ENCODE peak calls at places on chromosomes 2 and 18, in nine cellular contexts. A, W, J, B, L, I, P, Y and Z are unnamed samples.

GRCh38 chr2:45267062-45267702 is 257.9 kb upstream of the SIX2 start:
- DNase-seq in J (no peak), P (no peak), I (no peak), L (no peak), A (no peak), W (no peak), Y (no peak), B (no peak), Z (no peak)

GRCh38 chr2:20609349-20609994 is 41.4 kb downstream of the HS1BP3 start:
- DNase-seq in W (no peak), A (peak; percentile 57), I (peak; percentile 72), B (no peak), P (no peak), L (no peak), J (no peak), Y (no peak), Z (no peak)

GRCh38 chr18:10213526-10213925 is 240.9 kb upstream of the APCDD1 start:
- DNase-seq in I (no peak), Y (no peak), A (peak; percentile 77), W (no peak), P (no peak), B (peak; percentile 34), L (no peak), J (no peak), Z (peak; percentile 38)

GRCh38 chr2:203225423-203226039 is 13.3 kb upstream of the CYP20A1 start:
- DNase-seq in L (peak; percentile 23), I (no peak), A (peak; percentile 37), J (peak; percentile 29), W (no peak), P (peak; percentile 32), B (peak; percentile 34), Y (no peak), Z (peak; percentile 9)

GRCh38 chr2:177201919-177202346 is 10.7 kb upstream of the HNRNPA3 start:
- DNase-seq in Y (no peak), I (no peak), W (no peak), P (no peak), A (no peak), J (no peak), B (no peak), L (no peak), Z (no peak)

GRCh38 chr2:148664229-148664628 is 19.7 kb downstream of the EPC2 start:
- DNase-seq in Y (no peak), A (no peak), W (no peak), L (no peak), I (no peak), P (no peak), B (no peak), J (no peak), Z (no peak)

GRCh38 chr2:172082944-172083718 is 2.2 kb upstream of the DLX1 start:
- DNase-seq in Y (no peak), P (no peak), I (no peak), L (peak; percentile 42), W (no peak), J (peak; percentile 11), A (no peak), B (no peak), Z (no peak)

GRCh38 chr2:180618570-180618969 is 361.8 kb upstream of the UBE2E3 start:
- DNase-seq in J (no peak), P (no peak), Y (no peak), B (no peak), L (no peak), I (peak; percentile 55), W (no peak), A (peak; percentile 31), Z (no peak)

GRCh38 chr18:59455728-59456276 is 96.7 kb upstream of the LMAN1 start:
- DNase-seq in L (no peak), W (no peak), P (no peak), Y (no peak), J (no peak), A (peak; percentile 55), B (peak; percentile 18), I (no peak), Z (no peak)

GRCh38 chr2:37418956-37419355 is 74.5 kb downstream of the QPCT start:
- DNase-seq in P (no peak), I (no peak), W (no peak), A (no peak), J (no peak), Y (no peak), B (no peak), L (no peak), Z (no peak)

GRCh38 chr2:142834003-142834402 is 43.5 kb upstream of the KYNU start:
- DNase-seq in I (peak; percentile 67), L (no peak), P (no peak), B (no peak), J (no peak), A (no peak), W (no peak), Y (no peak), Z (no peak)

GRCh38 chr2:237290249-237290648 is 123.7 kb downstream of the COL6A3 start:
- DNase-seq in J (no peak), Y (no peak), W (no peak), A (no peak), B (no peak), L (no peak), I (no peak), P (no peak), Z (no peak)

GRCh38 chr2:132448331-132448730 is 31.7 kb downstream of the GPR39 start:
- DNase-seq in W (no peak), P (no peak), I (no peak), B (peak; percentile 92), Y (no peak), A (no peak), J (no peak), L (no peak), Z (no peak)

GRCh38 chr2:113406114-113406513 is 31.4 kb upstream of the ZNG1B start:
- DNase-seq in I (no peak), J (no peak), A (no peak), Y (no peak), L (no peak), W (no peak), B (peak; percentile 29), P (no peak), Z (peak; percentile 32)

GRCh38 chr2:102114851-102115497 is 27.6 kb upstream of the IL1R1 start:
- DNase-seq in I (no peak), L (no peak), Y (no peak), W (no peak), P (no peak), A (no peak), B (no peak), J (no peak), Z (no peak)

GRCh38 chr2:68909793-68910674 is 38.8 kb upstream of the BMP10 start:
- DNase-seq in L (peak; percentile 41), P (peak; percentile 72), J (peak; percentile 54), A (peak; percentile 88), W (peak; percentile 69), Y (peak; percentile 68), B (peak; percentile 78), I (peak; percentile 77), Z (peak; percentile 67)

GRCh38 chr2:133109772-133110171 is 439.8 kb upstream of the LYPD1 start:
- DNase-seq in W (no peak), J (no peak), I (peak; percentile 24), P (no peak), A (peak; percentile 75), B (no peak), Y (no peak), L (no peak), Z (no peak)

GRCh38 chr2:209368924-209369323 is 54.9 kb upstream of the MAP2 start:
- DNase-seq in I (peak; percentile 97), J (no peak), L (no peak), B (peak; percentile 60), A (no peak), W (no peak), P (no peak), Y (no peak), Z (no peak)

GRCh38 chr18:79749251-79750191 is 48.2 kb upstream of the KCNG2 start:
- DNase-seq in P (no peak), A (no peak), L (no peak), I (no peak), J (no peak), B (no peak), Y (no peak), W (no peak), Z (no peak)

GRCh38 chr2:239101807-239102206 is 253.9 kb downstream of the TWIST2 start:
- DNase-seq in A (no peak), W (no peak), L (no peak), J (no peak), I (no peak), Y (no peak), P (no peak), B (no peak), Z (no peak)

GRCh38 chr18:73462092-73462491 is 594.3 kb upstream of the NETO1 start:
- DNase-seq in B (no peak), L (no peak), A (peak; percentile 59), P (no peak), Y (no peak), J (no peak), I (peak; percentile 91), W (no peak), Z (no peak)

GRCh38 chr2:164840930-164841718 is 499 bp downstream of the COBLL1 start:
- DNase-seq in J (no peak), A (peak; percentile 90), P (no peak), B (peak; percentile 93), I (peak; percentile 75), W (peak; percentile 71), L (peak; percentile 13), Y (peak; percentile 58), Z (peak; percentile 77)

GRCh38 chr2:73307720-73308119 is 14.4 kb upstream of the EGR4 start:
- DNase-seq in L (no peak), I (no peak), Y (peak; percentile 22), J (no peak), B (no peak), P (no peak), A (no peak), W (no peak), Z (no peak)

GRCh38 chr2:71100195-71100964 is 29.6 kb downstream of the MCEE start:
- DNase-seq in B (peak; percentile 59), I (peak; percentile 68), A (peak; percentile 70), W (no peak), J (peak; percentile 11), P (peak; percentile 51), L (peak; percentile 63), Y (no peak), Z (peak; percentile 19)

GRCh38 chr2:33529771-33530481 is 53.5 kb downstream of the RASGRP3 start:
- DNase-seq in W (no peak), P (no peak), B (no peak), Y (no peak), J (no peak), A (peak; percentile 11), L (no peak), I (peak; percentile 89), Z (no peak)

GRCh38 chr2:7736646-7737305 is 819.6 kb downstream of the RNF144A start:
- DNase-seq in J (no peak), B (no peak), W (no peak), L (no peak), Y (no peak), P (no peak), I (no peak), A (no peak), Z (no peak)

GRCh38 chr2:180579388-180579787 is 401.0 kb upstream of the UBE2E3 start:
- DNase-seq in P (no peak), I (no peak), A (no peak), W (no peak), B (no peak), Y (no peak), L (no peak), J (no peak), Z (no peak)

GRCh38 chr18:77054288-77054605 is 78.3 kb downstream of the MBP start:
- DNase-seq in P (no peak), I (no peak), Y (peak; percentile 78), A (no peak), W (no peak), B (no peak), L (no peak), J (no peak), Z (no peak)